ENCODE peak calls at places on chromosome 22, in four cellular contexts. S is hippocampal formation; J is stimulated activated CD4-positive, alpha-beta T cell treated with anti-CD3 and anti-CD28 coated beads, Interleukin-2, amount 100 ng/mL, for 48 hours; R is CD4-positive, alpha-beta T cell. P is an unnamed sample.

GRCh38 chr22:22730655-22731373 is 86.4 kb downstream of the GGTLC2 start:
- DNase-seq in J (no peak), S (no peak), R (no peak), P (no peak)

GRCh38 chr22:31134688-31135087 is 5.6 kb downstream of the PLA2G3 start:
- DNase-seq in S (no peak), J (no peak), R (no peak), P (no peak)

GRCh38 chr22:36363378-36363931 is 24.3 kb downstream of the MYH9 start:
- DNase-seq in R (no peak), S (no peak), J (no peak), P (no peak)

GRCh38 chr22:23119492-23120414 is 22.0 kb downstream of the RSPH14 start:
- DNase-seq in J (peak), R (peak), S (no peak), P (no peak)

GRCh38 chr22:32985899-32986772 is 72.0 kb downstream of the SYN3 start:
- DNase-seq in S (peak), R (peak), J (peak), P (peak)

GRCh38 chr22:38788417-38788816 is 5.5 kb downstream of the DNAL4 start:
- DNase-seq in S (no peak), J (no peak), R (no peak), P (no peak)

GRCh38 chr22:34105461-34106062 is 185.3 kb upstream of the LARGE1 start:
- DNase-seq in J (peak), S (no peak), R (no peak), P (no peak)

GRCh38 chr22:23898006-23898974 is 4.1 kb downstream of the MIF start:
- DNase-seq in J (no peak), S (peak), R (no peak), P (no peak)

GRCh38 chr22:45948081-45948648 is 28.8 kb downstream of the WNT7B start:
- DNase-seq in J (no peak), S (no peak), R (no peak), P (no peak)

GRCh38 chr22:26565181-26565580 is 24.8 kb downstream of the TPST2 start:
- DNase-seq in R (no peak), J (no peak), S (no peak), P (no peak)

GRCh38 chr22:50438305-50439275 is 36.2 kb downstream of the SBF1 start:
- DNase-seq in J (no peak), R (no peak), S (no peak), P (no peak)

GRCh38 chr22:44592466-44593180 is 94.6 kb upstream of the RTL6 start:
- DNase-seq in J (no peak), S (no peak), R (no peak), P (no peak)

GRCh38 chr22:44646668-44647067 is 55.3 kb upstream of the PRR5 start:
- DNase-seq in S (no peak), R (no peak), J (no peak), P (no peak)

GRCh38 chr22:36236338-36237319 is 2.7 kb downstream of the APOL2 start:
- DNase-seq in S (no peak), R (no peak), J (no peak), P (no peak)

GRCh38 chr22:27843441-27843840 is 41.9 kb upstream of the MN1 start:
- DNase-seq in J (no peak), R (no peak), S (no peak), P (no peak)

GRCh38 chr22:33073989-33074391 is 15.8 kb upstream of the SYN3 start:
- DNase-seq in R (no peak), J (no peak), S (no peak), P (no peak)